ENCODE peak calls at places on chromosomes 7 and 10, in six cellular contexts. T is adrenal gland, C is heart left ventricle, X is stomach, N is HepG2, Y is K562. S is an unnamed sample.

GRCh38 chr10:21495002-21495685 is 30.3 kb downstream of the SKIDA1 start:
- DNase-seq in Y (no peak), C (no peak), T (peak; percentile 26), N (peak; percentile 34), X (no peak), S (peak; percentile 84)

GRCh38 chr7:112937651-112938390 is 147.6 kb upstream of the TMEM168 start:
- DNase-seq in C (no peak), Y (no peak), T (no peak), N (no peak), X (no peak), S (no peak)

GRCh38 chr10:24444337-24444736 is 235.4 kb downstream of the KIAA1217 start:
- DNase-seq in T (no peak), X (no peak), N (no peak), C (no peak), Y (no peak), S (no peak)

GRCh38 chr7:136006208-136006607 is 29.0 kb upstream of the MTPN start:
- DNase-seq in T (no peak), X (no peak), C (no peak), N (no peak), Y (no peak), S (no peak)

GRCh38 chr10:3053145-3053544 is 14.2 kb upstream of the PFKP start:
- DNase-seq in X (no peak), T (no peak), N (no peak), Y (no peak), C (no peak), S (no peak)

GRCh38 chr7:20198295-20198694 is 18.9 kb downstream of the MACC1 start:
- DNase-seq in X (no peak), N (no peak), Y (no peak), C (no peak), T (no peak), S (no peak)

GRCh38 chr10:49179699-49180511 is 8.3 kb downstream of the TMEM273 start:
- DNase-seq in T (no peak), N (no peak), C (no peak), Y (peak; percentile 51), X (no peak), S (no peak)

GRCh38 chr10:70222340-70222794 is 10.9 kb downstream of the PPA1 start:
- DNase-seq in N (no peak), C (no peak), T (no peak), Y (no peak), X (no peak), S (no peak)

GRCh38 chr7:155356323-155357105 is 58.8 kb downstream of the INSIG1 start:
- DNase-seq in Y (peak; percentile 46), C (no peak), N (peak; percentile 7), T (no peak), X (no peak), S (no peak)

GRCh38 chr7:150897502-150898474 is 45.5 kb downstream of the AOC1 start:
- DNase-seq in N (no peak), T (no peak), X (no peak), Y (no peak), C (no peak), S (peak; percentile 49)

GRCh38 chr10:127906548-127907377 is at the start of gene PTPRE:
- DNase-seq in T (peak; percentile 82), N (no peak), X (peak; percentile 83), C (peak; percentile 91), Y (peak; percentile 17), S (peak; percentile 90)

GRCh38 chr7:116585967-116586366 is 61.1 kb downstream of the CAV1 start:
- DNase-seq in C (no peak), X (no peak), Y (no peak), N (no peak), T (no peak), S (no peak)

GRCh38 chr10:131729361-131729760 is 171.4 kb upstream of the PPP2R2D start:
- DNase-seq in T (no peak), Y (no peak), X (peak; percentile 4), C (no peak), N (no peak), S (peak; percentile 43)

GRCh38 chr7:43757073-43757720 is 1.3 kb upstream of the BLVRA start:
- DNase-seq in Y (peak; percentile 44), T (no peak), N (no peak), C (no peak), X (no peak), S (peak; percentile 68)

GRCh38 chr10:49605939-49606509 is 4.1 kb upstream of the SLC18A3 start:
- DNase-seq in X (no peak), C (no peak), Y (no peak), T (no peak), N (no peak), S (no peak)

GRCh38 chr7:114972567-114972966 is 50.7 kb downstream of the MDFIC start:
- DNase-seq in N (no peak), T (no peak), X (no peak), Y (no peak), C (no peak), S (no peak)

GRCh38 chr10:66398653-66399052 is 527.2 kb upstream of the LRRTM3 start:
- DNase-seq in N (no peak), C (no peak), Y (no peak), X (no peak), T (no peak), S (no peak)

GRCh38 chr10:69965919-69966662 is 86.6 kb upstream of the MACROH2A2 start:
- DNase-seq in C (no peak), T (no peak), N (no peak), Y (no peak), X (peak; percentile 19), S (peak; percentile 3)

GRCh38 chr7:138752568-138753518 is 45.0 kb upstream of the TMEM213 start:
- DNase-seq in Y (no peak), X (peak; percentile 51), N (peak; percentile 92), C (peak; percentile 70), T (peak; percentile 85), S (peak; percentile 90)

GRCh38 chr7:118153551-118154177 is 30.3 kb upstream of the LSM8 start:
- DNase-seq in C (no peak), Y (peak; percentile 68), X (no peak), N (peak; percentile 23), T (peak; percentile 6), S (peak; percentile 15)

GRCh38 chr7:9391984-9392383 is 958.6 kb downstream of the NXPH1 start:
- DNase-seq in X (no peak), T (no peak), Y (no peak), C (no peak), N (no peak), S (no peak)

GRCh38 chr7:26658080-26658697 is 206.2 kb downstream of the SKAP2 start:
- DNase-seq in Y (no peak), C (no peak), N (no peak), T (no peak), X (no peak), S (no peak)

GRCh38 chr7:13016633-13017324 is 329.3 kb downstream of the ARL4A start:
- DNase-seq in C (no peak), Y (no peak), N (peak; percentile 86), X (no peak), T (no peak), S (no peak)

GRCh38 chr10:102413806-102414561 is 4.6 kb downstream of the PSD start:
- DNase-seq in N (no peak), X (no peak), T (no peak), Y (no peak), C (no peak), S (no peak)

GRCh38 chr10:7419998-7420397 is 9.2 kb upstream of the SFMBT2 start:
- DNase-seq in N (no peak), X (no peak), C (no peak), T (no peak), Y (peak; percentile 25), S (no peak)

GRCh38 chr7:29282819-29283414 is 88.3 kb downstream of the CHN2 start:
- DNase-seq in Y (no peak), N (no peak), T (no peak), X (no peak), C (no peak), S (no peak)

GRCh38 chr10:118394557-118395194 is 52.6 kb upstream of the FAM204A start:
- DNase-seq in Y (no peak), C (no peak), N (no peak), X (no peak), T (no peak), S (no peak)

GRCh38 chr7:139758388-139758787 is 19.4 kb downstream of the HIPK2 start:
- DNase-seq in T (no peak), C (no peak), Y (no peak), X (no peak), N (no peak), S (peak; percentile 54)

GRCh38 chr7:3953133-3953532 is 652.1 kb downstream of the SDK1 start:
- DNase-seq in N (peak; percentile 97), X (no peak), Y (no peak), T (no peak), C (no peak), S (no peak)
- TF ChIP-seq POLR2A in N (no peak), X (no peak), Y (no peak), T (no peak), C (no peak), S (no peak)

GRCh38 chr7:90551036-90551435 is 45.1 kb upstream of the CDK14 start:
- DNase-seq in N (peak; percentile 40), X (no peak), T (no peak), Y (no peak), C (no peak), S (no peak)

GRCh38 chr7:90552521-90552920 is 43.6 kb upstream of the CDK14 start:
- DNase-seq in Y (no peak), T (no peak), N (no peak), C (no peak), X (no peak), S (no peak)
- TF ChIP-seq CTCF in Y (no peak), T (peak; percentile 47), N (no peak), C (peak; percentile 63), X (peak; percentile 29), S (no peak)

DNA sequence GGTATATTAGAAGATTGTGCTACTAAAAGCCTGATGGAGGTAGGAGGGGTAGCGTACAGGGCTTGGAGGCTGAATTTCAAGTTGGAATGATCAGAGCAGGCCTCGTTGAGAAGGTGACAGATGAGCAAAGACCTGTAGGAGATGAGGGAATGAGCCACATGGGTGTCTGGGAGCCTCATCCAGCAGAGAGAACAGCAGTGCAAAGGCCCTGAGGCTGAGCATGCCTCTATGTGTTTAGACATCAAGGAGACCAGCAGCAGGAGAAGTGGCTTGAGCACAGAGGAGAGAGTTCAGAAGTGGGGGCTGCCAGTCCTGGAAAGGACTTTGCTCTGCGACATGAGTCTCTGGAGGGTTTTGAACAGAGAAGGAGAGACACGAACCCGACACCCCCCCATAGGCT is 111.7 kb downstream of the TMEM130 start:
- DNase-seq in C (no peak), N (no peak), T (no peak), X (no peak), Y (no peak), S (no peak)
- H3K4me3 ChIP-seq in C (no peak overlapping the region), N (no peak overlapping the region), T (no peak overlapping the region), X (no peak overlapping the region), Y (no peak overlapping the region), S (no peak overlapping the region)

GRCh38 chr10:122354391-122354790 is 20.1 kb upstream of the PLEKHA1 start:
- DNase-seq in C (no peak), X (no peak), Y (no peak), N (no peak), T (no peak), S (no peak)
- TF ChIP-seq POLR2A in C (no peak), X (no peak), Y (no peak), N (no peak), T (no peak), S (no peak)

GRCh38 chr10:120607016-120607709 is 150.1 kb downstream of the PLPP4 start:
- DNase-seq in C (no peak), Y (no peak), N (no peak), X (no peak), T (no peak), S (no peak)
- TF ChIP-seq CTCF in C (no peak), Y (no peak), N (no peak), X (no peak), T (no peak), S (no peak)